ENCODE peak calls at places on chromosomes 13 and 19, in seven cellular contexts. One of them, this sample, is unnamed.
A peak's percentile ranks its signal among the peaks of the same experiment; 100 is the strongest.

GRCh38 chr19:24086974-24087595 is at the start of gene ZNF254:
- DNase-seq in GM23248: peak; percentile 98
- DNase-seq in mesendoderm: peak; percentile 99
- DNase-seq in astrocyte: peak; percentile 92
- DNase-seq in psoas muscle: peak; percentile 88
- DNase-seq in CD4-positive, CD25-positive, alpha-beta regulatory T cell: peak; percentile 70
- DNase-seq in mucosa of descending colon: peak; percentile 91
- DNase-seq in this sample: peak; percentile 94

GRCh38 chr19:19595171-19595701 is 23.3 kb downstream of the PBX4 start:
- DNase-seq in mucosa of descending colon: no peak
- DNase-seq in psoas muscle: no peak
- DNase-seq in astrocyte: no peak
- DNase-seq in GM23248: peak; percentile 62
- DNase-seq in mesendoderm: no peak
- DNase-seq in CD4-positive, CD25-positive, alpha-beta regulatory T cell: no peak
- DNase-seq in this sample: no peak

GRCh38 chr13:111337206-111337605 is 16.8 kb downstream of the TEX29 start:
- DNase-seq in mucosa of descending colon: no peak
- DNase-seq in CD4-positive, CD25-positive, alpha-beta regulatory T cell: no peak
- DNase-seq in psoas muscle: no peak
- DNase-seq in mesendoderm: no peak
- DNase-seq in GM23248: peak; percentile 95
- DNase-seq in astrocyte: peak; percentile 85
- DNase-seq in this sample: no peak

GRCh38 chr13:110422913-110423688 is 116.0 kb downstream of the COL4A2 start:
- DNase-seq in psoas muscle: no peak
- DNase-seq in GM23248: peak; percentile 62
- DNase-seq in mesendoderm: no peak
- DNase-seq in CD4-positive, CD25-positive, alpha-beta regulatory T cell: no peak
- DNase-seq in astrocyte: peak; percentile 60
- DNase-seq in mucosa of descending colon: no peak
- DNase-seq in this sample: no peak

GRCh38 chr13:28052945-28053344 is 47.4 kb downstream of the FLT3 start:
- DNase-seq in psoas muscle: no peak
- DNase-seq in mesendoderm: no peak
- DNase-seq in mucosa of descending colon: no peak
- DNase-seq in GM23248: no peak
- DNase-seq in astrocyte: no peak
- DNase-seq in CD4-positive, CD25-positive, alpha-beta regulatory T cell: no peak
- DNase-seq in this sample: no peak

GRCh38 chr19:5078179-5078578 is 109.3 kb downstream of the KDM4B start:
- DNase-seq in CD4-positive, CD25-positive, alpha-beta regulatory T cell: no peak
- DNase-seq in mesendoderm: no peak
- DNase-seq in mucosa of descending colon: no peak
- DNase-seq in psoas muscle: no peak
- DNase-seq in astrocyte: no peak
- DNase-seq in GM23248: no peak
- DNase-seq in this sample: peak; percentile 47

GRCh38 chr13:93244141-93244917 is 17.7 kb downstream of the GPC6 start:
- DNase-seq in mesendoderm: no peak
- DNase-seq in GM23248: peak; percentile 81
- DNase-seq in astrocyte: peak; percentile 75
- DNase-seq in psoas muscle: no peak
- DNase-seq in mucosa of descending colon: no peak
- DNase-seq in CD4-positive, CD25-positive, alpha-beta regulatory T cell: no peak
- DNase-seq in this sample: peak; percentile 37

GRCh38 chr13:99605417-99606321 is 104.4 kb downstream of the TM9SF2 start:
- DNase-seq in CD4-positive, CD25-positive, alpha-beta regulatory T cell: no peak
- DNase-seq in mesendoderm: peak; percentile 73
- DNase-seq in mucosa of descending colon: peak; percentile 80
- DNase-seq in psoas muscle: peak; percentile 37
- DNase-seq in astrocyte: peak; percentile 2
- DNase-seq in GM23248: peak; percentile 52
- DNase-seq in this sample: peak; percentile 64

GRCh38 chr13:77563110-77563509 is 27.6 kb downstream of the SCEL start:
- DNase-seq in CD4-positive, CD25-positive, alpha-beta regulatory T cell: no peak
- DNase-seq in psoas muscle: no peak
- DNase-seq in GM23248: peak; percentile 53
- DNase-seq in mucosa of descending colon: no peak
- DNase-seq in astrocyte: peak; percentile 14
- DNase-seq in mesendoderm: no peak
- DNase-seq in this sample: no peak

GRCh38 chr13:42274386-42275097 is 2.6 kb downstream of the AKAP11 start:
- DNase-seq in CD4-positive, CD25-positive, alpha-beta regulatory T cell: peak; percentile 4
- DNase-seq in GM23248: no peak
- DNase-seq in mucosa of descending colon: no peak
- DNase-seq in astrocyte: no peak
- DNase-seq in psoas muscle: no peak
- DNase-seq in mesendoderm: no peak
- DNase-seq in this sample: no peak
- H3K4me3 ChIP-seq in CD4-positive, CD25-positive, alpha-beta regulatory T cell: peak overlapping the region; percentile 89
- H3K4me3 ChIP-seq in GM23248: peak overlapping the region; percentile 85
- H3K4me3 ChIP-seq in mucosa of descending colon: no peak overlapping the region
- H3K4me3 ChIP-seq in astrocyte: no peak overlapping the region
- H3K4me3 ChIP-seq in psoas muscle: no peak overlapping the region
- H3K4me3 ChIP-seq in mesendoderm: no peak overlapping the region
- H3K4me3 ChIP-seq in this sample: no peak overlapping the region

GRCh38 chr13:92137519-92137918 is 739.1 kb downstream of the GPC5 start:
- DNase-seq in CD4-positive, CD25-positive, alpha-beta regulatory T cell: no peak
- DNase-seq in GM23248: no peak
- DNase-seq in mesendoderm: no peak
- DNase-seq in psoas muscle: no peak
- DNase-seq in astrocyte: no peak
- DNase-seq in mucosa of descending colon: no peak
- DNase-seq in this sample: no peak

GRCh38 chr13:92136449-92137180 is 738.2 kb downstream of the GPC5 start:
- DNase-seq in mucosa of descending colon: no peak
- DNase-seq in psoas muscle: no peak
- DNase-seq in astrocyte: peak; percentile 47
- DNase-seq in GM23248: no peak
- DNase-seq in CD4-positive, CD25-positive, alpha-beta regulatory T cell: no peak
- DNase-seq in mesendoderm: no peak
- DNase-seq in this sample: no peak

GRCh38 chr13:92135509-92135908 is 737.1 kb downstream of the GPC5 start:
- DNase-seq in CD4-positive, CD25-positive, alpha-beta regulatory T cell: no peak
- DNase-seq in astrocyte: no peak
- DNase-seq in mucosa of descending colon: no peak
- DNase-seq in mesendoderm: no peak
- DNase-seq in psoas muscle: no peak
- DNase-seq in GM23248: no peak
- DNase-seq in this sample: no peak
- H3K4me1 ChIP-seq in CD4-positive, CD25-positive, alpha-beta regulatory T cell: no peaks in the 10 kb centered on the region
- H3K4me1 ChIP-seq in astrocyte: no peaks in the 10 kb centered on the region
- H3K4me1 ChIP-seq in mucosa of descending colon: no peaks in the 10 kb centered on the region
- H3K4me1 ChIP-seq in mesendoderm: no peaks in the 10 kb centered on the region
- H3K4me1 ChIP-seq in psoas muscle: no peaks in the 10 kb centered on the region
- H3K4me1 ChIP-seq in GM23248: no peaks in the 10 kb centered on the region
- H3K4me1 ChIP-seq in this sample: no peaks in the 10 kb centered on the region

GRCh38 chr19:33427801-33428626 is 54.5 kb downstream of the CEBPG start:
- DNase-seq in astrocyte: no peak
- DNase-seq in mesendoderm: no peak
- DNase-seq in CD4-positive, CD25-positive, alpha-beta regulatory T cell: no peak
- DNase-seq in mucosa of descending colon: peak; percentile 29
- DNase-seq in psoas muscle: peak; percentile 2
- DNase-seq in GM23248: no peak
- DNase-seq in this sample: no peak
- H3K4me3 ChIP-seq in astrocyte: no peak overlapping the region
- H3K4me3 ChIP-seq in mesendoderm: no peak overlapping the region
- H3K4me3 ChIP-seq in CD4-positive, CD25-positive, alpha-beta regulatory T cell: no peak overlapping the region
- H3K4me3 ChIP-seq in mucosa of descending colon: no peak overlapping the region
- H3K4me3 ChIP-seq in psoas muscle: no peak overlapping the region
- H3K4me3 ChIP-seq in GM23248: no peak overlapping the region
- H3K4me3 ChIP-seq in this sample: no peak overlapping the region

GRCh38 chr19:44958090-44958489 is 2.9 kb downstream of the CLPTM1 start:
- DNase-seq in CD4-positive, CD25-positive, alpha-beta regulatory T cell: no peak
- DNase-seq in mesendoderm: no peak
- DNase-seq in astrocyte: no peak
- DNase-seq in GM23248: no peak
- DNase-seq in mucosa of descending colon: no peak
- DNase-seq in psoas muscle: no peak
- DNase-seq in this sample: no peak

GRCh38 chr19:44955500-44956439 is 590 bp downstream of the CLPTM1 start:
- DNase-seq in GM23248: peak; percentile 40
- DNase-seq in astrocyte: no peak
- DNase-seq in psoas muscle: no peak
- DNase-seq in mesendoderm: no peak
- DNase-seq in mucosa of descending colon: no peak
- DNase-seq in CD4-positive, CD25-positive, alpha-beta regulatory T cell: no peak
- DNase-seq in this sample: no peak

GRCh38 chr19:44954649-44955499 is at the start of gene CLPTM1:
- DNase-seq in mucosa of descending colon: peak; percentile 98
- DNase-seq in mesendoderm: peak; percentile 98
- DNase-seq in GM23248: peak; percentile 100
- DNase-seq in psoas muscle: peak; percentile 97
- DNase-seq in CD4-positive, CD25-positive, alpha-beta regulatory T cell: peak; percentile 97
- DNase-seq in astrocyte: peak; percentile 94
- DNase-seq in this sample: peak; percentile 99

GRCh38 chr19:44951179-44952159 is 3.7 kb upstream of the CLPTM1 start:
- DNase-seq in GM23248: peak; percentile 86
- DNase-seq in CD4-positive, CD25-positive, alpha-beta regulatory T cell: peak; percentile 77
- DNase-seq in psoas muscle: peak; percentile 21
- DNase-seq in mesendoderm: peak; percentile 86
- DNase-seq in astrocyte: peak; percentile 52
- DNase-seq in mucosa of descending colon: no peak
- DNase-seq in this sample: peak; percentile 34

GRCh38 chr19:44954278-44954648 is 917 bp upstream of the CLPTM1 start:
- DNase-seq in GM23248: no peak
- DNase-seq in psoas muscle: no peak
- DNase-seq in astrocyte: no peak
- DNase-seq in CD4-positive, CD25-positive, alpha-beta regulatory T cell: no peak
- DNase-seq in mesendoderm: no peak
- DNase-seq in mucosa of descending colon: no peak
- DNase-seq in this sample: no peak
- H3K4me1 ChIP-seq in GM23248: peaks cover 18% of the 10 kb centered on the region
- H3K4me1 ChIP-seq in psoas muscle: peaks cover 41% of the 10 kb centered on the region
- H3K4me1 ChIP-seq in astrocyte: peaks cover 14% of the 10 kb centered on the region
- H3K4me1 ChIP-seq in CD4-positive, CD25-positive, alpha-beta regulatory T cell: peaks cover 37% of the 10 kb centered on the region
- H3K4me1 ChIP-seq in mesendoderm: no peaks in the 10 kb centered on the region
- H3K4me1 ChIP-seq in mucosa of descending colon: peaks cover 30% of the 10 kb centered on the region
- H3K4me1 ChIP-seq in this sample: peaks cover 5% of the 10 kb centered on the region

GRCh38 chr19:35329323-35329722 is 336 bp downstream of the CD22 start:
- DNase-seq in mesendoderm: no peak
- DNase-seq in GM23248: no peak
- DNase-seq in mucosa of descending colon: no peak
- DNase-seq in psoas muscle: no peak
- DNase-seq in astrocyte: no peak
- DNase-seq in CD4-positive, CD25-positive, alpha-beta regulatory T cell: no peak
- DNase-seq in this sample: no peak
- H3K4me3 ChIP-seq in mesendoderm: no peak overlapping the region
- H3K4me3 ChIP-seq in GM23248: no peak overlapping the region
- H3K4me3 ChIP-seq in mucosa of descending colon: no peak overlapping the region
- H3K4me3 ChIP-seq in psoas muscle: no peak overlapping the region
- H3K4me3 ChIP-seq in astrocyte: no peak overlapping the region
- H3K4me3 ChIP-seq in CD4-positive, CD25-positive, alpha-beta regulatory T cell: no peak overlapping the region
- H3K4me3 ChIP-seq in this sample: no peak overlapping the region

DNA sequence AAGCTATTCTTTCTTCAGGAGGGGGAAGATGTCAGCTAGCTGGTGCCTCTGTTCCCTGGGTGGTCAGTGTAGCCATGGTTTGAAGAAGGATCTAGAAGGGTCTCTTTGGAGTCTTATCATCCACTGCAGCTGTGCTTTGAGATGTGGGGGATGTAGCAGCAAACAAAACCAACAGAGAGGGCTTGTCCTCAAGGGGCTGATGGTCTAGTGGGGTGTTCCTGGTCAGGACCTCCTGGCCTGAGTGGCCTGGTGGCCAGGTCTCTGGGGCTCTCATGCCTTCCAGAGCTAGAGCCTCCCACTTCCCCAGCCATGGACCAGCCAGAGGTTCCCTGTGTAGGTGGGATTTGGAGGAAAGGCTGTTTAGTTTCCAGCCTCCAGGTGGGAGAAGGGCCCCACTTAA is 40.3 kb downstream of the LYL1 start:
- DNase-seq in mucosa of descending colon: no peak
- DNase-seq in mesendoderm: no peak
- DNase-seq in GM23248: no peak
- DNase-seq in psoas muscle: no peak
- DNase-seq in astrocyte: no peak
- DNase-seq in CD4-positive, CD25-positive, alpha-beta regulatory T cell: no peak
- DNase-seq in this sample: no peak
- H3K4me1 ChIP-seq in mucosa of descending colon: peaks cover 26% of the 10 kb centered on the region
- H3K4me1 ChIP-seq in mesendoderm: no peaks in the 10 kb centered on the region
- H3K4me1 ChIP-seq in GM23248: peaks cover 31% of the 10 kb centered on the region
- H3K4me1 ChIP-seq in psoas muscle: peaks cover 97% of the 10 kb centered on the region
- H3K4me1 ChIP-seq in astrocyte: peaks cover 34% of the 10 kb centered on the region
- H3K4me1 ChIP-seq in CD4-positive, CD25-positive, alpha-beta regulatory T cell: peaks cover 13% of the 10 kb centered on the region
- H3K4me1 ChIP-seq in this sample: peaks cover 58% of the 10 kb centered on the region

GRCh38 chr13:89568746-89569145 is 1778.7 kb upstream of the MIR17HG start:
- DNase-seq in mucosa of descending colon: no peak
- DNase-seq in CD4-positive, CD25-positive, alpha-beta regulatory T cell: no peak
- DNase-seq in GM23248: no peak
- DNase-seq in mesendoderm: peak; percentile 36
- DNase-seq in psoas muscle: no peak
- DNase-seq in astrocyte: no peak
- DNase-seq in this sample: no peak

GRCh38 chr13:89571676-89572075 is 1775.8 kb upstream of the MIR17HG start:
- DNase-seq in psoas muscle: no peak
- DNase-seq in mesendoderm: peak; percentile 28
- DNase-seq in mucosa of descending colon: no peak
- DNase-seq in astrocyte: no peak
- DNase-seq in CD4-positive, CD25-positive, alpha-beta regulatory T cell: no peak
- DNase-seq in GM23248: no peak
- DNase-seq in this sample: no peak

GRCh38 chr13:89577301-89577700 is 1770.2 kb upstream of the MIR17HG start:
- DNase-seq in psoas muscle: no peak
- DNase-seq in mesendoderm: peak; percentile 3
- DNase-seq in astrocyte: no peak
- DNase-seq in GM23248: no peak
- DNase-seq in mucosa of descending colon: no peak
- DNase-seq in CD4-positive, CD25-positive, alpha-beta regulatory T cell: no peak
- DNase-seq in this sample: no peak

GRCh38 chr13:89568276-89568675 is 1779.2 kb upstream of the MIR17HG start:
- DNase-seq in astrocyte: peak; percentile 12
- DNase-seq in psoas muscle: no peak
- DNase-seq in GM23248: no peak
- DNase-seq in CD4-positive, CD25-positive, alpha-beta regulatory T cell: no peak
- DNase-seq in mesendoderm: no peak
- DNase-seq in mucosa of descending colon: no peak
- DNase-seq in this sample: no peak

DNA sequence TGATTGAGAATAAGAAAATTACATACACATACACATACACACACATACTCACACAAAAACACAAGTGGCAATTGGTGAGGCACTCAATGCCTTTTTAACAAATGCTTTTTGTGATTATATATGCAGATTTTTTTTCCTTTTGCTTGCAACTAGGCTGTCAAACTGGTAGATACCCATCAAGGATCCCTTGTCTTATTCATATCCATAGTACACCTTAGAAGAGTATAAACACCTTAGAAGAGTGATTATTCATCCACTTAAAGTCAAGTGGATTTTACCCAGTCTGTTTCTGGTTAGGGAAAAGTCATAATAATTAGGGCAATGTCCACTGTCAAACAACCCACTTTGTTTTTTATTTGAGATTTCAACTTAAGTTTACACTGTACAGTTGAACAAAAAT is 1773.4 kb upstream of the MIR17HG start:
- DNase-seq in mucosa of descending colon: no peak
- DNase-seq in GM23248: no peak
- DNase-seq in mesendoderm: no peak
- DNase-seq in psoas muscle: no peak
- DNase-seq in astrocyte: no peak
- DNase-seq in CD4-positive, CD25-positive, alpha-beta regulatory T cell: no peak
- DNase-seq in this sample: no peak
- H3K4me3 ChIP-seq in mucosa of descending colon: no peak overlapping the region
- H3K4me3 ChIP-seq in GM23248: no peak overlapping the region
- H3K4me3 ChIP-seq in mesendoderm: no peak overlapping the region
- H3K4me3 ChIP-seq in psoas muscle: no peak overlapping the region
- H3K4me3 ChIP-seq in astrocyte: no peak overlapping the region
- H3K4me3 ChIP-seq in CD4-positive, CD25-positive, alpha-beta regulatory T cell: no peak overlapping the region
- H3K4me3 ChIP-seq in this sample: no peak overlapping the region